ENCODE peak calls at places on chromosomes 11 and 22, in ten cellular contexts. W, M, U, X, H, P, K, B, L and T are unnamed samples.

GRCh38 chr11:128058580-128059208 is 528.7 kb downstream of the ETS1 start:
- DNase-seq in H (no peak), M (no peak), B (no peak), L (no peak), U (no peak), W (no peak), P (no peak), K (no peak), X (no peak), T (no peak)

GRCh38 chr22:42863349-42863911 is 6.4 kb upstream of the ARFGAP3 start:
- DNase-seq in X (no peak), W (peak), L (peak), M (no peak), U (no peak), B (no peak), K (peak), H (no peak), P (no peak), T (no peak)

GRCh38 chr22:23682827-23683355 is 7.9 kb upstream of the RGL4 start:
- DNase-seq in P (no peak), L (no peak), W (no peak), B (no peak), X (peak), H (no peak), K (no peak), M (no peak), U (no peak), T (no peak)

GRCh38 chr11:11261629-11262028 is 91.4 kb downstream of the CSNK2A3 start:
- DNase-seq in X (no peak), U (no peak), P (no peak), B (no peak), W (no peak), L (no peak), M (no peak), H (no peak), K (no peak), T (no peak)

GRCh38 chr11:95076416-95076815 is 9.7 kb downstream of the SRSF8 start:
- DNase-seq in H (no peak), M (no peak), P (no peak), B (no peak), L (peak), W (peak), U (no peak), X (no peak), K (peak), T (no peak)

GRCh38 chr11:32312865-32313403 is 122.4 kb downstream of the WT1 start:
- DNase-seq in M (no peak), K (peak), H (no peak), X (no peak), B (no peak), U (peak), P (peak), W (peak), L (peak), T (no peak)

GRCh38 chr11:62647609-62648005 is 1.2 kb upstream of the GANAB start:
- DNase-seq in L (no peak), B (no peak), H (no peak), P (no peak), U (no peak), K (no peak), X (no peak), W (no peak), M (no peak), T (no peak)

GRCh38 chr22:35344956-35345690 is 35.8 kb upstream of the HMOX1 start:
- DNase-seq in H (no peak), U (peak), W (no peak), B (no peak), M (peak), L (no peak), K (no peak), P (no peak), X (no peak), T (no peak)

GRCh38 chr22:41526802-41527799 is 17.2 kb downstream of the POLR3H start:
- DNase-seq in K (peak), B (peak), M (no peak), H (no peak), W (peak), P (peak), X (no peak), L (peak), U (peak), T (peak)

GRCh38 chr22:46056169-46057041 is 79.4 kb upstream of the WNT7B start:
- DNase-seq in U (peak), M (peak), W (no peak), X (peak), P (peak), B (peak), H (no peak), L (no peak), K (no peak), T (peak)

GRCh38 chr22:37218771-37219411 is 6.6 kb upstream of the SSTR3 start:
- DNase-seq in X (no peak), B (no peak), H (no peak), U (peak), P (no peak), M (no peak), K (no peak), L (no peak), W (no peak), T (no peak)

GRCh38 chr11:95767498-95767897 is 22.1 kb downstream of the FAM76B start:
- DNase-seq in L (peak), P (no peak), K (no peak), U (no peak), H (no peak), W (peak), X (no peak), B (no peak), M (no peak), T (no peak)

GRCh38 chr11:77449060-77449521 is 24.8 kb downstream of the PAK1 start:
- DNase-seq in H (no peak), W (no peak), K (no peak), M (no peak), B (no peak), X (no peak), L (no peak), U (no peak), P (no peak), T (no peak)

GRCh38 chr11:72308226-72309073 is 64.5 kb upstream of the PHOX2A start:
- DNase-seq in L (peak), X (peak), U (no peak), H (no peak), K (no peak), B (no peak), M (no peak), P (no peak), W (peak), T (peak)

GRCh38 chr11:105609832-105610781 is at the start of gene GRIA4:
- DNase-seq in U (no peak), M (peak), P (peak), H (peak), X (peak), B (no peak), K (no peak), W (peak), L (peak), T (no peak)

GRCh38 chr11:35255514-35255913 is 116.5 kb downstream of the CD44 start:
- DNase-seq in W (no peak), U (no peak), B (no peak), X (no peak), P (no peak), K (no peak), L (no peak), H (no peak), M (no peak), T (no peak)

GRCh38 chr11:61626580-61627380 is 45.9 kb upstream of the SYT7 start:
- DNase-seq in B (peak), K (peak), L (peak), X (no peak), U (peak), W (peak), P (peak), H (no peak), M (peak), T (no peak)

GRCh38 chr11:16883179-16883578 is 131.0 kb downstream of the PLEKHA7 start:
- DNase-seq in K (peak), M (no peak), P (no peak), B (peak), U (peak), X (no peak), H (no peak), L (no peak), W (no peak), T (no peak)

GRCh38 chr11:110376711-110377324 is 52.9 kb upstream of the FDX1 start:
- DNase-seq in W (peak), X (no peak), P (peak), U (peak), H (no peak), M (peak), B (peak), K (peak), L (peak), T (peak)

GRCh38 chr11:125871391-125872137 is 15.9 kb upstream of the HYLS1 start:
- DNase-seq in M (no peak), P (peak), X (no peak), B (no peak), L (peak), W (peak), K (peak), U (no peak), H (no peak), T (peak)

GRCh38 chr11:85823816-85824215 is 12.9 kb upstream of the SYTL2 start:
- DNase-seq in M (no peak), X (no peak), B (no peak), L (no peak), H (no peak), P (no peak), K (no peak), U (peak), W (peak), T (no peak)

GRCh38 chr22:41286639-41287091 is 678 bp upstream of the RANGAP1 start:
- DNase-seq in K (peak), U (no peak), M (no peak), L (peak), W (peak), X (no peak), B (no peak), P (no peak), H (no peak), T (no peak)

GRCh38 chr11:67389477-67389876 is 2.3 kb upstream of the RAD9A start:
- DNase-seq in K (peak), W (no peak), P (peak), B (peak), L (no peak), U (peak), X (no peak), M (no peak), H (no peak), T (no peak)

GRCh38 chr11:107561688-107562087 is 3.8 kb downstream of the ALKBH8 start:
- DNase-seq in B (no peak), U (no peak), W (peak), M (no peak), X (no peak), K (no peak), P (no peak), H (no peak), L (peak), T (no peak)

GRCh38 chr11:116144387-116144958 is 628.3 kb downstream of the BUD13 start:
- DNase-seq in U (no peak), L (no peak), W (no peak), K (no peak), B (no peak), H (no peak), M (no peak), P (peak), X (no peak), T (no peak)

GRCh38 chr22:48954781-48955311 is 872.8 kb downstream of the BRD1 start:
- DNase-seq in B (no peak), L (no peak), M (no peak), U (peak), K (no peak), P (no peak), W (no peak), H (peak), X (peak), T (no peak)

GRCh38 chr11:82898242-82898641 is 2.0 kb downstream of the PRCP start:
- DNase-seq in P (no peak), U (no peak), X (no peak), L (no peak), H (no peak), W (no peak), K (no peak), M (no peak), B (no peak), T (no peak)

GRCh38 chr11:121358775-121359174 is 66.2 kb downstream of the SC5D start:
- DNase-seq in L (no peak), H (no peak), X (no peak), W (no peak), K (no peak), U (no peak), M (no peak), P (no peak), B (no peak), T (no peak)

GRCh38 chr11:116778556-116778955 is 5.8 kb upstream of the BUD13 start:
- DNase-seq in U (no peak), M (no peak), W (peak), H (no peak), B (no peak), L (peak), X (no peak), K (no peak), P (no peak), T (no peak)

GRCh38 chr22:44440224-44441160 is 57.5 kb downstream of the RTL6 start:
- DNase-seq in P (no peak), H (no peak), X (no peak), L (no peak), U (no peak), B (no peak), M (peak), K (no peak), W (no peak), T (no peak)

GRCh38 chr11:10263929-10264328 is 30.1 kb downstream of the SBF2 start:
- DNase-seq in H (no peak), K (no peak), P (no peak), W (peak), M (no peak), X (no peak), B (no peak), L (peak), U (no peak), T (no peak)

GRCh38 chr22:42313804-42314581 is 43.5 kb upstream of the TCF20 start:
- DNase-seq in K (peak), U (peak), L (peak), H (no peak), B (peak), M (no peak), W (peak), P (peak), X (peak), T (no peak)

GRCh38 chr11:68838572-68838964 is 3.1 kb downstream of the CPT1A start:
- DNase-seq in M (no peak), U (no peak), K (peak), X (no peak), H (no peak), W (no peak), P (no peak), B (no peak), L (peak), T (no peak)

GRCh38 chr11:46896719-46897406 is 21.5 kb downstream of the LRP4 start:
- DNase-seq in W (peak), H (no peak), B (no peak), M (no peak), L (peak), U (no peak), K (peak), P (no peak), X (no peak), T (no peak)

GRCh38 chr11:33668468-33668825 is 32.2 kb downstream of the C11orf91 start:
- DNase-seq in X (no peak), M (no peak), L (no peak), K (no peak), W (no peak), P (no peak), B (no peak), U (no peak), H (no peak), T (no peak)

GRCh38 chr11:68688881-68689280 is 4.5 kb downstream of the GAL start:
- DNase-seq in H (no peak), X (no peak), P (no peak), M (no peak), U (no peak), B (no peak), W (no peak), K (no peak), L (no peak), T (no peak)

GRCh38 chr11:45264839-45265515 is 21.2 kb downstream of the SYT13 start:
- DNase-seq in K (no peak), M (no peak), H (no peak), W (peak), X (no peak), U (no peak), P (no peak), B (no peak), L (peak), T (no peak)

GRCh38 chr11:134545521-134545920 is 133.5 kb upstream of the B3GAT1 start:
- DNase-seq in X (no peak), K (no peak), M (no peak), U (no peak), H (peak), L (no peak), P (no peak), B (no peak), W (no peak), T (no peak)

DNA sequence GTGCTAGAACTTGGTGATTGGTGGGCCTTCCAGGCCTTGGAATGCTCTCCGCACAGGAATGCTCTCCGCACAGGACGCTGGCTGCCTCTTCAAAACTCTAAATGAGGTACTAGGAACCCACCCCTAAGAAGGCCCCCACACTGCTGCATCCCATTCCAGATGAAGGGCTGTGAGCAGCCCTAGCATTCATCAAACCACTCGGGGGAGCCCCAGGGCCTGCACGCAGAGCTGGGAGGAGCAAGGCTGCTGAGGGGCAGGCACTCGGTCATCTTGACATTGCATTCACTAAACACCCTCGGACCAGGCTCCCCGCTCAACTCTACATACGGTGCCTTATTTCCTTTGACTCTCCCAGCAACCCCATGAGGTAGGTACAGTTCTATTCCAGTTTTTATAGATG is 49.2 kb upstream of the EMID1 start:
- DNase-seq in H (no peak), X (peak), B (no peak), W (peak), U (no peak), M (no peak), L (peak), P (peak), K (no peak), T (no peak)
- TF ChIP-seq CTCF in H (no peak), X (no peak), B (no peak), W (peak), U (no peak), M (no peak), L (peak), P (no peak), K (no peak), T (no peak)

GRCh38 chr22:19965771-19966709 is 24.4 kb upstream of the TXNRD2 start:
- DNase-seq in L (peak), P (peak), K (no peak), M (peak), U (no peak), W (no peak), B (no peak), X (peak), H (no peak), T (no peak)
- TF ChIP-seq CTCF in L (peak), P (peak), K (peak), M (no peak), U (no peak), W (peak), B (peak), X (no peak), H (peak), T (no peak)

GRCh38 chr22:25061134-25061533 is 108.6 kb downstream of the KIAA1671 start:
- DNase-seq in W (no peak), B (no peak), L (no peak), P (no peak), U (no peak), H (no peak), X (no peak), K (no peak), M (no peak), T (no peak)

GRCh38 chr22:25061605-25062377 is 109.3 kb downstream of the KIAA1671 start:
- DNase-seq in X (no peak), B (no peak), K (no peak), L (no peak), M (no peak), P (no peak), W (no peak), U (no peak), H (no peak), T (no peak)

GRCh38 chr22:25059438-25059837 is 106.9 kb downstream of the KIAA1671 start:
- DNase-seq in H (no peak), L (no peak), U (no peak), P (no peak), W (no peak), B (no peak), M (no peak), K (no peak), X (no peak), T (no peak)

GRCh38 chr22:25062378-25063095 is 110.0 kb downstream of the KIAA1671 start:
- DNase-seq in P (no peak), W (no peak), X (no peak), L (no peak), H (no peak), U (peak), M (no peak), K (no peak), B (no peak), T (no peak)

GRCh38 chr22:25060522-25061071 is 108.1 kb downstream of the KIAA1671 start:
- DNase-seq in U (no peak), P (no peak), W (no peak), X (no peak), B (no peak), M (no peak), K (no peak), L (no peak), H (no peak), T (no peak)
- TF ChIP-seq CTCF in U (no peak), P (no peak), W (no peak), X (peak), B (peak), M (no peak), K (peak), L (peak), H (peak), T (no peak)

GRCh38 chr22:27132400-27132799 is 475.0 kb downstream of the MIAT start:
- DNase-seq in B (no peak), K (no peak), L (no peak), U (no peak), H (no peak), W (no peak), M (no peak), P (no peak), X (no peak), T (no peak)
- TF ChIP-seq CTCF in B (no peak), K (no peak), L (no peak), U (no peak), H (no peak), W (no peak), M (no peak), P (no peak), X (no peak), T (no peak)

GRCh38 chr11:2139118-2139490 is at the start of gene IGF2:
- DNase-seq in M (peak), W (no peak), L (no peak), U (no peak), K (no peak), X (no peak), H (no peak), B (no peak), P (peak), T (no peak)
- TF ChIP-seq CTCF in M (no peak), W (no peak), L (no peak), U (no peak), K (no peak), X (no peak), H (peak), B (no peak), P (no peak), T (no peak)

DNA sequence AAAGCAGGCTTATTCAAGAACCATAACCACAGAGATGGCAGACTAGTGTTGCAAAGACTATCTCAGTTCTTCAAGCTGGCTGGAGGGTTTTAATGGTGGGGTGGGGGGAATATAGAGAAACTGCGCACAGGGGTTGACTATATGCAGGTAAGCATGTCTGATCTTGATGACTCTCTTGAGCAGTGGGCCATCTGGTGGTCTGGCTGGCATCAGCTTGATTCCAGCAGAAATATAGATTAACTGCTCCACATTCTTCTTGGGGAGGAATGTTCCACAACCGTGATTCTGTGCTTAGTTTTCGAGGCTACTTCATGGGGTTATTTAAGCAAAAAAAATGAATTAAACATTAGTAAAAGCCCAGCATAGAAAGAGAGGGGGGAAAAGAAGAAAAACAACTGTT is 158.8 kb upstream of the PGR start:
- DNase-seq in X (no peak), B (no peak), K (no peak), U (no peak), L (no peak), M (no peak), P (no peak), H (no peak), W (no peak), T (no peak)
- TF ChIP-seq CTCF in X (no peak), B (no peak), K (no peak), U (no peak), L (no peak), M (no peak), P (no peak), H (no peak), W (no peak), T (no peak)

DNA sequence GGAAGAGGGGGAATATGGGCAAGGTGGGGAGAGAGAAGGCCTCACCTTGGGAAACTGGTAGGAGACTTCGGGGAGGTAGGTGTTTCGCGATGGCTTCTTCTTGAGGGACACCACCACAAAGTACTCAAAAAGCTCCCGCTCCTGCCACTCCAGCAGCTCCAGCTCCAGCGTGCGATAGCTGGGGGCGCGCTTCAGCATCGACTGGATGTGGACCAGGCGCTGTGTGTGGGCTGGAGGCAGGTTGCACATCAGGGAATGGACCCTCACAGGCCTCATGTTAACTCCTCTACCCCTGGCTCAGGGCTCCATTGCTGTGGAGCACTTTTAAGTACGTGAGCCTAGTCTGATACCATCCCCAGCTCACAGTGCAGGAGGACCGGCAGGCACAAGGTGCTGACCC is 29.9 kb downstream of the RPL27A start:
- DNase-seq in P (no peak), X (no peak), K (no peak), L (no peak), H (no peak), W (no peak), M (peak), U (no peak), B (no peak), T (no peak)
- TF ChIP-seq CTCF in P (no peak), X (no peak), K (no peak), L (no peak), H (no peak), W (no peak), M (no peak), U (no peak), B (no peak), T (no peak)